ENCODE peak calls at places on chromosomes 13 and 19, in six cellular contexts. One of them, this sample, is unnamed.

GRCh38 chr13:112250788-112251445 is 125.2 kb upstream of the SPACA7 start:
- DNase-seq in ascending aorta: no peak
- DNase-seq in NK-92 treated with Interleukin-12 subunit alpha and Interleukin-12 subunit beta, amount 100 ng/mL, for 24 hours: no peak
- DNase-seq in NCI-H2081: no peak
- DNase-seq in skeletal muscle cell: no peak
- DNase-seq in myocyte: no peak
- DNase-seq in this sample: no peak

GRCh38 chr19:54297759-54298305 is 15.1 kb downstream of the LILRA5 start:
- DNase-seq in ascending aorta: no peak
- DNase-seq in NK-92 treated with Interleukin-12 subunit alpha and Interleukin-12 subunit beta, amount 100 ng/mL, for 24 hours: no peak
- DNase-seq in NCI-H2081: no peak
- DNase-seq in skeletal muscle cell: no peak
- DNase-seq in myocyte: no peak
- DNase-seq in this sample: no peak

GRCh38 chr13:29758591-29759114 is 91.8 kb downstream of the UBL3 start:
- DNase-seq in ascending aorta: peak
- DNase-seq in NK-92 treated with Interleukin-12 subunit alpha and Interleukin-12 subunit beta, amount 100 ng/mL, for 24 hours: peak
- DNase-seq in NCI-H2081: no peak
- DNase-seq in skeletal muscle cell: no peak
- DNase-seq in myocyte: no peak
- DNase-seq in this sample: peak

GRCh38 chr13:97933736-97934135 is 19.7 kb upstream of the IPO5 start:
- DNase-seq in ascending aorta: no peak
- DNase-seq in NK-92 treated with Interleukin-12 subunit alpha and Interleukin-12 subunit beta, amount 100 ng/mL, for 24 hours: no peak
- DNase-seq in NCI-H2081: no peak
- DNase-seq in skeletal muscle cell: no peak
- DNase-seq in myocyte: no peak
- DNase-seq in this sample: no peak

GRCh38 chr19:10061717-10062310 is 24.3 kb upstream of the SHFL start:
- DNase-seq in ascending aorta: no peak
- DNase-seq in NK-92 treated with Interleukin-12 subunit alpha and Interleukin-12 subunit beta, amount 100 ng/mL, for 24 hours: no peak
- DNase-seq in NCI-H2081: no peak
- DNase-seq in skeletal muscle cell: no peak
- DNase-seq in myocyte: no peak
- DNase-seq in this sample: no peak

GRCh38 chr13:76887070-76887563 is 912 bp upstream of the KCTD12 start:
- DNase-seq in ascending aorta: no peak
- DNase-seq in NK-92 treated with Interleukin-12 subunit alpha and Interleukin-12 subunit beta, amount 100 ng/mL, for 24 hours: no peak
- DNase-seq in NCI-H2081: no peak
- DNase-seq in skeletal muscle cell: no peak
- DNase-seq in myocyte: no peak
- DNase-seq in this sample: no peak

GRCh38 chr13:27997904-27998522 is 9.5 kb upstream of the URAD start:
- DNase-seq in ascending aorta: no peak
- DNase-seq in NK-92 treated with Interleukin-12 subunit alpha and Interleukin-12 subunit beta, amount 100 ng/mL, for 24 hours: no peak
- DNase-seq in NCI-H2081: peak
- DNase-seq in skeletal muscle cell: no peak
- DNase-seq in myocyte: peak
- DNase-seq in this sample: no peak

GRCh38 chr19:50328257-50329145 is 676 bp downstream of the KCNC3 start:
- DNase-seq in ascending aorta: no peak
- DNase-seq in NK-92 treated with Interleukin-12 subunit alpha and Interleukin-12 subunit beta, amount 100 ng/mL, for 24 hours: no peak
- DNase-seq in NCI-H2081: no peak
- DNase-seq in skeletal muscle cell: no peak
- DNase-seq in myocyte: no peak
- DNase-seq in this sample: no peak

GRCh38 chr13:89407357-89407756 is 1736.2 kb downstream of the SLITRK5 start:
- DNase-seq in ascending aorta: no peak
- DNase-seq in NK-92 treated with Interleukin-12 subunit alpha and Interleukin-12 subunit beta, amount 100 ng/mL, for 24 hours: no peak
- DNase-seq in NCI-H2081: no peak
- DNase-seq in skeletal muscle cell: no peak
- DNase-seq in myocyte: no peak
- DNase-seq in this sample: no peak

GRCh38 chr13:98195054-98195791 is 18.2 kb upstream of the RNF113B start:
- DNase-seq in ascending aorta: no peak
- DNase-seq in NK-92 treated with Interleukin-12 subunit alpha and Interleukin-12 subunit beta, amount 100 ng/mL, for 24 hours: no peak
- DNase-seq in NCI-H2081: no peak
- DNase-seq in skeletal muscle cell: no peak
- DNase-seq in myocyte: no peak
- DNase-seq in this sample: no peak

GRCh38 chr13:45280751-45281634 is 60.0 kb downstream of the TPT1 start:
- DNase-seq in ascending aorta: peak
- DNase-seq in NK-92 treated with Interleukin-12 subunit alpha and Interleukin-12 subunit beta, amount 100 ng/mL, for 24 hours: no peak
- DNase-seq in NCI-H2081: peak
- DNase-seq in skeletal muscle cell: peak
- DNase-seq in myocyte: peak
- DNase-seq in this sample: peak

GRCh38 chr13:21147827-21148226 is 28.5 kb downstream of the SKA3 start:
- DNase-seq in ascending aorta: no peak
- DNase-seq in NK-92 treated with Interleukin-12 subunit alpha and Interleukin-12 subunit beta, amount 100 ng/mL, for 24 hours: no peak
- DNase-seq in NCI-H2081: no peak
- DNase-seq in skeletal muscle cell: no peak
- DNase-seq in myocyte: no peak
- DNase-seq in this sample: no peak

GRCh38 chr13:30159446-30159839 is 147.9 kb downstream of the KATNAL1 start:
- DNase-seq in ascending aorta: no peak
- DNase-seq in NK-92 treated with Interleukin-12 subunit alpha and Interleukin-12 subunit beta, amount 100 ng/mL, for 24 hours: peak
- DNase-seq in NCI-H2081: no peak
- DNase-seq in skeletal muscle cell: peak
- DNase-seq in myocyte: peak
- DNase-seq in this sample: no peak

GRCh38 chr13:99916366-99917103 is 55.0 kb downstream of the ZIC5 start:
- DNase-seq in ascending aorta: no peak
- DNase-seq in NK-92 treated with Interleukin-12 subunit alpha and Interleukin-12 subunit beta, amount 100 ng/mL, for 24 hours: no peak
- DNase-seq in NCI-H2081: peak
- DNase-seq in skeletal muscle cell: peak
- DNase-seq in myocyte: peak
- DNase-seq in this sample: no peak

GRCh38 chr19:14413765-14414171 is 5.4 kb downstream of the DDX39A start:
- DNase-seq in ascending aorta: no peak
- DNase-seq in NK-92 treated with Interleukin-12 subunit alpha and Interleukin-12 subunit beta, amount 100 ng/mL, for 24 hours: no peak
- DNase-seq in NCI-H2081: no peak
- DNase-seq in skeletal muscle cell: peak
- DNase-seq in myocyte: peak
- DNase-seq in this sample: no peak

GRCh38 chr19:4730740-4731171 is 7.1 kb upstream of the DPP9 start:
- DNase-seq in ascending aorta: no peak
- DNase-seq in NK-92 treated with Interleukin-12 subunit alpha and Interleukin-12 subunit beta, amount 100 ng/mL, for 24 hours: peak
- DNase-seq in NCI-H2081: no peak
- DNase-seq in skeletal muscle cell: no peak
- DNase-seq in myocyte: no peak
- DNase-seq in this sample: peak

GRCh38 chr19:42433503-42434260 is 6.5 kb upstream of the LIPE start:
- DNase-seq in ascending aorta: peak
- DNase-seq in NK-92 treated with Interleukin-12 subunit alpha and Interleukin-12 subunit beta, amount 100 ng/mL, for 24 hours: peak
- DNase-seq in NCI-H2081: no peak
- DNase-seq in skeletal muscle cell: no peak
- DNase-seq in myocyte: peak
- DNase-seq in this sample: peak

GRCh38 chr13:83085186-83085900 is 796.9 kb downstream of the SLITRK1 start:
- DNase-seq in ascending aorta: no peak
- DNase-seq in NK-92 treated with Interleukin-12 subunit alpha and Interleukin-12 subunit beta, amount 100 ng/mL, for 24 hours: no peak
- DNase-seq in NCI-H2081: no peak
- DNase-seq in skeletal muscle cell: peak
- DNase-seq in myocyte: peak
- DNase-seq in this sample: no peak

GRCh38 chr19:51572908-51573307 is 1.8 kb downstream of the ZNF175 start:
- DNase-seq in ascending aorta: no peak
- DNase-seq in NK-92 treated with Interleukin-12 subunit alpha and Interleukin-12 subunit beta, amount 100 ng/mL, for 24 hours: no peak
- DNase-seq in NCI-H2081: no peak
- DNase-seq in skeletal muscle cell: peak
- DNase-seq in myocyte: peak
- DNase-seq in this sample: no peak

GRCh38 chr13:48559638-48560320 is 26.9 kb upstream of the RCBTB2 start:
- DNase-seq in ascending aorta: no peak
- DNase-seq in NK-92 treated with Interleukin-12 subunit alpha and Interleukin-12 subunit beta, amount 100 ng/mL, for 24 hours: no peak
- DNase-seq in NCI-H2081: no peak
- DNase-seq in skeletal muscle cell: peak
- DNase-seq in myocyte: no peak
- DNase-seq in this sample: no peak

GRCh38 chr19:55189424-55189823 is 9.3 kb upstream of the SYT5 start:
- DNase-seq in ascending aorta: no peak
- DNase-seq in NK-92 treated with Interleukin-12 subunit alpha and Interleukin-12 subunit beta, amount 100 ng/mL, for 24 hours: no peak
- DNase-seq in NCI-H2081: no peak
- DNase-seq in skeletal muscle cell: peak
- DNase-seq in myocyte: peak
- DNase-seq in this sample: no peak

GRCh38 chr19:50817941-50818858 is 5.4 kb downstream of the KLK1 start:
- DNase-seq in ascending aorta: no peak
- DNase-seq in NK-92 treated with Interleukin-12 subunit alpha and Interleukin-12 subunit beta, amount 100 ng/mL, for 24 hours: no peak
- DNase-seq in NCI-H2081: peak
- DNase-seq in skeletal muscle cell: no peak
- DNase-seq in myocyte: no peak
- DNase-seq in this sample: peak

GRCh38 chr19:28465317-28466086 is 747.4 kb downstream of the UQCRFS1 start:
- DNase-seq in ascending aorta: peak
- DNase-seq in NK-92 treated with Interleukin-12 subunit alpha and Interleukin-12 subunit beta, amount 100 ng/mL, for 24 hours: no peak
- DNase-seq in NCI-H2081: no peak
- DNase-seq in skeletal muscle cell: no peak
- DNase-seq in myocyte: no peak
- DNase-seq in this sample: no peak

GRCh38 chr19:37362733-37363132 is 8.2 kb upstream of the ZNF527 start:
- DNase-seq in ascending aorta: no peak
- DNase-seq in NK-92 treated with Interleukin-12 subunit alpha and Interleukin-12 subunit beta, amount 100 ng/mL, for 24 hours: no peak
- DNase-seq in NCI-H2081: peak
- DNase-seq in skeletal muscle cell: no peak
- DNase-seq in myocyte: no peak
- DNase-seq in this sample: no peak

GRCh38 chr19:13277104-13277809 is 127.0 kb downstream of the IER2 start:
- DNase-seq in ascending aorta: peak
- DNase-seq in NK-92 treated with Interleukin-12 subunit alpha and Interleukin-12 subunit beta, amount 100 ng/mL, for 24 hours: peak
- DNase-seq in NCI-H2081: peak
- DNase-seq in skeletal muscle cell: peak
- DNase-seq in myocyte: peak
- DNase-seq in this sample: peak

GRCh38 chr19:53172892-53173291 is 14.0 kb upstream of the ZNF347 start:
- DNase-seq in ascending aorta: no peak
- DNase-seq in NK-92 treated with Interleukin-12 subunit alpha and Interleukin-12 subunit beta, amount 100 ng/mL, for 24 hours: no peak
- DNase-seq in NCI-H2081: no peak
- DNase-seq in skeletal muscle cell: no peak
- DNase-seq in myocyte: no peak
- DNase-seq in this sample: no peak

GRCh38 chr19:19439083-19439482 is 33.6 kb downstream of the GATAD2A start:
- DNase-seq in ascending aorta: no peak
- DNase-seq in NK-92 treated with Interleukin-12 subunit alpha and Interleukin-12 subunit beta, amount 100 ng/mL, for 24 hours: no peak
- DNase-seq in NCI-H2081: no peak
- DNase-seq in skeletal muscle cell: no peak
- DNase-seq in myocyte: no peak
- DNase-seq in this sample: no peak

GRCh38 chr19:46719629-46720515 is 3.0 kb upstream of the PRKD2 start:
- DNase-seq in ascending aorta: no peak
- DNase-seq in NK-92 treated with Interleukin-12 subunit alpha and Interleukin-12 subunit beta, amount 100 ng/mL, for 24 hours: no peak
- DNase-seq in NCI-H2081: no peak
- DNase-seq in skeletal muscle cell: no peak
- DNase-seq in myocyte: no peak
- DNase-seq in this sample: no peak

GRCh38 chr13:83007226-83007625 is 875.0 kb downstream of the SLITRK1 start:
- DNase-seq in ascending aorta: no peak
- DNase-seq in NK-92 treated with Interleukin-12 subunit alpha and Interleukin-12 subunit beta, amount 100 ng/mL, for 24 hours: no peak
- DNase-seq in NCI-H2081: no peak
- DNase-seq in skeletal muscle cell: no peak
- DNase-seq in myocyte: no peak
- DNase-seq in this sample: no peak

GRCh38 chr13:45194081-45194939 is 6.5 kb downstream of the KCTD4 start:
- DNase-seq in ascending aorta: peak
- DNase-seq in NK-92 treated with Interleukin-12 subunit alpha and Interleukin-12 subunit beta, amount 100 ng/mL, for 24 hours: no peak
- DNase-seq in NCI-H2081: no peak
- DNase-seq in skeletal muscle cell: no peak
- DNase-seq in myocyte: no peak
- DNase-seq in this sample: no peak

GRCh38 chr13:20394506-20394905 is 131.2 kb downstream of the CRYL1 start:
- DNase-seq in ascending aorta: no peak
- DNase-seq in NK-92 treated with Interleukin-12 subunit alpha and Interleukin-12 subunit beta, amount 100 ng/mL, for 24 hours: no peak
- DNase-seq in NCI-H2081: no peak
- DNase-seq in skeletal muscle cell: no peak
- DNase-seq in myocyte: no peak
- DNase-seq in this sample: no peak

GRCh38 chr13:47639716-47640447 is 361.2 kb downstream of the SUCLA2 start:
- DNase-seq in ascending aorta: no peak
- DNase-seq in NK-92 treated with Interleukin-12 subunit alpha and Interleukin-12 subunit beta, amount 100 ng/mL, for 24 hours: no peak
- DNase-seq in NCI-H2081: no peak
- DNase-seq in skeletal muscle cell: no peak
- DNase-seq in myocyte: peak
- DNase-seq in this sample: no peak

This sample was measured in memory B cell.